ENCODE peak calls at places on chromosomes 1 and 21, in five cellular contexts. V is mammary epithelial cell, G is HCT116, S is hepatocyte, C is PC-3. Q is an unnamed sample. For H3K79me2, the result is how much of the 10 kb centered on the place peaks cover.

GRCh38 chr1:84146375-84147032 is 2.4 kb downstream of the PRKACB start:
- DNase-seq in V (peak), G (peak), S (no peak), C (peak), Q (no peak)

GRCh38 chr1:26293911-26294463 is 12.4 kb downstream of the UBXN11 start:
- DNase-seq in V (no peak), G (no peak), S (no peak), C (no peak), Q (no peak)

GRCh38 chr1:51313961-51314777 is 16.2 kb downstream of the TTC39A start:
- DNase-seq in V (peak), G (no peak), S (peak), C (peak), Q (peak)

GRCh38 chr1:39195166-39196111 is 9.1 kb upstream of the MACF1 start:
- DNase-seq in V (no peak), G (no peak), S (no peak), C (peak), Q (no peak)

GRCh38 chr1:168603501-168604107 is 27.2 kb downstream of the XCL1 start:
- DNase-seq in V (peak), G (peak), S (peak), C (peak), Q (peak)

GRCh38 chr1:159600894-159601293 is 13.3 kb downstream of the APCS start:
- DNase-seq in V (no peak), G (no peak), S (no peak), C (no peak), Q (no peak)

GRCh38 chr1:182888736-182889531 is 49.8 kb downstream of the DHX9 start:
- DNase-seq in V (no peak), G (no peak), S (no peak), C (no peak), Q (no peak)

GRCh38 chr1:99728494-99729235 is 37.8 kb downstream of the FRRS1 start:
- DNase-seq in V (peak), G (peak), S (no peak), C (peak), Q (no peak)

GRCh38 chr1:27142464-27142863 is 12.5 kb downstream of the SLC9A1 start:
- DNase-seq in V (peak), G (no peak), S (no peak), C (peak), Q (no peak)

GRCh38 chr1:65147424-65148177 is 402 bp upstream of the AK4 start:
- DNase-seq in V (peak), G (no peak), S (peak), C (peak), Q (no peak)

GRCh38 chr1:15154480-15155036 is 1.0 kb downstream of the TMEM51 start:
- DNase-seq in V (peak), G (no peak), S (peak), C (peak), Q (no peak)

GRCh38 chr21:35202431-35202830 is 153.3 kb upstream of the RUNX1 start:
- DNase-seq in V (peak), G (no peak), S (no peak), C (peak), Q (no peak)

DNA sequence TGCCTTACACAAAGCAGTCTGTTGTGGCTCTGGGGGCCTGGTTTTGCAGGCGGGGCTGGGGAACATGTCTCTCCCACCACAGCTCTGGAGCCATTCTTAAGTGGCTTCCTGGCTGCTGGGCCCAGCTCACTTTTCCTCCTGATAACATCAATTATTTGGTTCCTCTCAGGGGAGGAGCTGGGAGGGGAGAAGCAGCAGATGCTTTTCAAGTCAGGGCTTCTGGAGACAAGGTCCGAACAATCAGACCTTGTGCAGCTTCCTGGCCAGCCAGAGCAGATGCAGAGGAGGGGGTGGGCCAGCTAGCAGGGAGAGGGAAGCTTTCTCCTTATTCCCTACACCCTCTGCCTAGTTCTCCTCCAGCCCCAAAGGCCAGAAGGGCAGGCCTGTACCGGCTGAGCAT is 3.7 kb upstream of the PAQR6 start:
- DNase-seq in V (no peak), G (no peak), S (no peak), C (no peak), Q (no peak)
- H3K27ac ChIP-seq in V (no peak), G (no peak), S (no peak), C (no peak), Q (no peak)

DNA sequence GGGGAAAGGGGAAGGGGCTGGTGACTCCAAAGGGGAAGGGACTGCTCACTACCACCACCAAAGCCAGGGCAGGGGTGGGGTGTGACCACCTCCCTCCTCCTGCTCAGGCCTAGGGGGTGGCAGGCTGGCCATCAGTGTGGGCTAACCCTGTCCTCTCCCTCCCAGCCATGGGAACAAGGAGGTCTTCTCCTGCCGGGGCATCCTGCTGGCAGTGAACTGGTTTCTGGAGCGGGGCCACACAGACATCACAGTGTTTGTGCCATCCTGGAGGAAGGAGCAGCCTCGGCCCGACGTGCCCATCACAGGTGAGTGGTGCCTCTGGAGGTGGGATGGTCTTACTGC is 5.7 kb downstream of the ZC3H12A start:
- DNase-seq in V (no peak), G (no peak), S (no peak), C (no peak), Q (peak)
- H3K79me2 ChIP-seq in V (half or more), G (half or more), S (under half), C (half or more), Q (half or more)

DNA sequence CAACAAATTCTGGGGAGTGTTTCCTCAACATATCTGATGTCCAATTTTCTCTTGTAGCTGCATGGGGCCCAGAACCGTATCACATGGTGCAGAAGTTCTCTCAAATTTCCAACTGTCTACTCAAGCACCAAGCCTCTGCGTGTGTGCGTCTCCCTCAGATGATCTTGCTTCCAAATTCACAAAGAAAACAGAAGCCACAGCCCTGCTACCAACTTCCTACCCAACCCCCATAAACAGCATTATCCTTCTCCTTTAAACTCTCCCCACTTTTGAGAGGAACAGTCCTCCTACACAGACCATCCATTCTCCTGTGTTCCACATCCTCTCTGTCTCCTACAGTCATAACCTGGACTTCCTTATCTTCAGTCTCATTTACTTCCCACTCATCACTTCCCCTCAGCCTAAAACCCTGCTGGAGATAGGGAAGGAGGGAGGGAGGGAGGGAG is 354.1 kb downstream of the SMYD3 start:
- DNase-seq in V (no peak), G (no peak), S (no peak), C (no peak), Q (no peak)
- H3K27ac ChIP-seq in V (no peak), G (no peak), S (no peak), C (no peak), Q (no peak)

GRCh38 chr1:170534626-170535147 is 2.7 kb downstream of the GORAB start:
- DNase-seq in V (no peak), G (no peak), S (no peak), C (no peak), Q (no peak)

GRCh38 chr1:170535418-170535817 is 3.5 kb downstream of the GORAB start:
- DNase-seq in V (no peak), G (no peak), S (no peak), C (no peak), Q (no peak)

GRCh38 chr1:170530972-170531757 is 801 bp upstream of the GORAB start:
- DNase-seq in V (no peak), G (no peak), S (no peak), C (no peak), Q (no peak)

GRCh38 chr1:170531758-170532657 is at the start of gene GORAB:
- DNase-seq in V (peak), G (peak), S (peak), C (peak), Q (peak)

GRCh38 chr1:170533331-170533730 is 1.4 kb downstream of the GORAB start:
- DNase-seq in V (no peak), G (no peak), S (no peak), C (no peak), Q (no peak)
- H3K79me2 ChIP-seq in V (half or more), G (half or more), S (half or more), C (half or more), Q (under half)

DNA sequence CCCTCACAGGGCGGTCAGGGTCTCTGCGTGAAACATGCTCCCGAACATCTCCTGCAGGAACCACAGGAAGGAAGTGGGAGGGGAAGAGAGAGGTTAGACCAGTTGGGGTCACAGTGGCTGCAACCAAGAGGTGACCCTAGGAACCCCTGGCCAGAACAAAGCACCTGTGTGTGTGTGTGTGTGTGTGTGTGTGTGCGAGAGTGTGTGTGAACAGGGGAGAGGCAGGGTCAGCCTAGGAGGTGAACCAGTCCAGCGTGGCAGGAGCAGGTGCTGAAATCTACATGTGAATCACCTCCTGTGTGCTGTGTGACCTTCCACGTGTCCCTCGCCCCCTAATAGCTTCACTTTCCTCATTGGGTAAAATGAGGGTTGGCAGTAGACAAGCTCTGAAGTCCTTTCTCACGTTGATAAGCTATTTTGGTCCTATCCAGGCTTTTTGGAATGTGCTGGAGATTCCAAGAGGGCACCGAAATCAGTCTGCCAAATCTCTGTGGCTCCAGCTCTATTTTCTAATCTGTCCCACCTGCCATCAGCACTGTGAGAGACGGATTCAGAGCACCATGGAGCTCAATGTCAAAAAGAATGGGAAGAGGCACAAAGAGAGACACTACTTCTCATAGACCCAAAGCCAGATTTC is 27.8 kb downstream of the SLC26A9 start:
- DNase-seq in V (no peak), G (no peak), S (no peak), C (no peak), Q (no peak)
- H3K27ac ChIP-seq in V (no peak), G (no peak), S (no peak), C (no peak), Q (no peak)

DNA sequence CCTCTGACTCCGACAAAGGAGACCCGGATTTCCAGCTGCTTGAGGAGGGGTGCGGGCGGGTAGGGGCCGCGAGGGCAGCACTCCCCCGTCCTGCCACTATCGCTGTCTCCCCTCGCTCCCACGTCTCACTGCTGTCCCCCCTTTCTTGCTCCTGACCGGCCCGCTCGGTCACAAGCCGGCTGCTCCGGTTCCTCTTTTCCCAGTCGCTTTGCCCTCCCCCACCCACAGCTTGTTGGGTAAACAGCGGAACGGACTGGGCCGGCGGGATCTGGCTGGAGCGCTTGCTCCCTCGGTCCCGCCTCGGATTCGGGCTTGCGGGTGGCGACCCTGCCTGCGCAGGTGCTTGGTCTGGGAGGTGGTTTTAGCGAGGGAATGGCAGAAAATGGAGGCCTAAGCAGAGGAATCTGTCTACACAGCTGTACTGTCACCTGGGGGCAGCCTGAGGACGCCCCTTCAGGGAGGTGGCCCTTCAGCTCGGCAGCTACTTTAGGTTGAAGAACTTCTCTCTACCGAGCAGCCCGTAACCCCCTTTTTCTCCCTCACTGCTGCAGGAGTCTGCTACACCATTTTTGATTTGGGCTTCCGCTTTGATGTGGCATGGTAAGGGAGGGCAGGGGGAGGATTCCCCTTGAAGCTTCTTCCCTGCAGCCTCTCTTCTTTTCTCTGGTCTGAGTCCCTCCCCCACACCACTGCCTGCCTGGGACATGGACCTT is 645 bp downstream of the ATP6V0B start:
- DNase-seq in V (peak), G (no peak), S (peak), C (no peak), Q (no peak)
- H3K79me2 ChIP-seq in V (half or more), G (half or more), S (half or more), C (half or more), Q (under half)

GRCh38 chr1:244615301-244615700 is 37.6 kb upstream of the DESI2 start:
- DNase-seq in V (no peak), G (no peak), S (no peak), C (no peak), Q (no peak)
- H3K27ac ChIP-seq in V (no peak), G (no peak), S (no peak), C (no peak), Q (no peak)